ENCODE peak calls at places on chromosomes 5 and 9, in seven cellular contexts. E, X, P, L, S, C and D are unnamed samples.

GRCh38 chr5:174327317-174327864 is 281.9 kb downstream of the NSG2 start:
- DNase-seq in C (peak; percentile 18), L (peak; percentile 93), X (no peak), S (peak; percentile 76), E (peak; percentile 77), P (peak; percentile 12), D (no peak)

GRCh38 chr5:178149199-178149932 is 4.3 kb downstream of the NHP2 start:
- DNase-seq in E (no peak), X (no peak), P (no peak), L (no peak), S (no peak), C (no peak), D (no peak)

GRCh38 chr9:13279284-13280162 is at the start of gene MPDZ:
- DNase-seq in C (peak; percentile 60), S (no peak), P (peak; percentile 54), X (no peak), L (peak; percentile 55), E (peak; percentile 19), D (peak; percentile 42)

GRCh38 chr5:156327306-156327705 is 342 bp downstream of the SGCD start:
- DNase-seq in E (no peak), S (no peak), C (no peak), L (no peak), X (no peak), P (no peak), D (no peak)

GRCh38 chr9:4573634-4574391 is 83.5 kb downstream of the SLC1A1 start:
- DNase-seq in C (no peak), L (no peak), P (peak; percentile 7), S (no peak), X (no peak), E (no peak), D (peak; percentile 54)

GRCh38 chr5:86977808-86978207 is 289.9 kb upstream of the RASA1 start:
- DNase-seq in E (no peak), S (no peak), C (no peak), P (no peak), L (no peak), X (no peak), D (no peak)

GRCh38 chr5:5588386-5588785 is 165.9 kb downstream of the ICE1 start:
- DNase-seq in P (no peak), C (no peak), L (no peak), S (no peak), X (no peak), E (no peak), D (no peak)

GRCh38 chr9:123658792-123659191 is 271.1 kb downstream of the DENND1A start:
- DNase-seq in S (peak; percentile 63), X (no peak), E (peak; percentile 26), L (no peak), C (no peak), P (no peak), D (no peak)

GRCh38 chr9:135291165-135291564 is 188.4 kb upstream of the PPP1R26 start:
- DNase-seq in X (no peak), E (no peak), C (no peak), P (no peak), S (no peak), L (no peak), D (no peak)